ENCODE peak calls at places on chromosomes 1 and 21, in five cellular contexts. One of them, this sample, is unnamed.

GRCh38 chr1:49630156-49630555 is 393.6 kb downstream of the AGBL4 start:
- DNase-seq in cardiac septum: no peak
- DNase-seq in GM13977: no peak
- DNase-seq in A172: no peak
- DNase-seq in type B pancreatic cell: no peak
- DNase-seq in this sample: no peak

GRCh38 chr1:94122201-94122970 is 1.4 kb upstream of the ABCA4 start:
- DNase-seq in cardiac septum: no peak
- DNase-seq in GM13977: no peak
- DNase-seq in A172: peak
- DNase-seq in type B pancreatic cell: no peak
- DNase-seq in this sample: peak

GRCh38 chr1:210250998-210251679 is 18.5 kb downstream of the SERTAD4 start:
- DNase-seq in cardiac septum: no peak
- DNase-seq in GM13977: peak
- DNase-seq in A172: peak
- DNase-seq in type B pancreatic cell: no peak
- DNase-seq in this sample: peak

GRCh38 chr1:111489604-111490003 is 13.8 kb downstream of the ADORA3 start:
- DNase-seq in cardiac septum: no peak
- DNase-seq in GM13977: no peak
- DNase-seq in A172: no peak
- DNase-seq in type B pancreatic cell: no peak
- DNase-seq in this sample: no peak

GRCh38 chr21:25572895-25573310 is 34.4 kb downstream of the MRPL39 start:
- DNase-seq in cardiac septum: no peak
- DNase-seq in GM13977: peak
- DNase-seq in A172: peak
- DNase-seq in type B pancreatic cell: no peak
- DNase-seq in this sample: no peak

GRCh38 chr1:214295934-214296333 is 15.0 kb downstream of the SMYD2 start:
- DNase-seq in cardiac septum: no peak
- DNase-seq in GM13977: no peak
- DNase-seq in A172: no peak
- DNase-seq in type B pancreatic cell: no peak
- DNase-seq in this sample: no peak

GRCh38 chr1:109776911-109777310 is 13.2 kb upstream of the EPS8L3 start:
- DNase-seq in cardiac septum: peak
- DNase-seq in GM13977: peak
- DNase-seq in A172: peak
- DNase-seq in type B pancreatic cell: peak
- DNase-seq in this sample: peak

GRCh38 chr1:17826165-17826488 is 71.0 kb downstream of the ACTL8 start:
- DNase-seq in cardiac septum: peak
- DNase-seq in GM13977: peak
- DNase-seq in A172: no peak
- DNase-seq in type B pancreatic cell: no peak
- DNase-seq in this sample: no peak

GRCh38 chr1:100414693-100415092 is 62.4 kb downstream of the CDC14A start:
- DNase-seq in cardiac septum: no peak
- DNase-seq in GM13977: no peak
- DNase-seq in A172: no peak
- DNase-seq in type B pancreatic cell: no peak
- DNase-seq in this sample: no peak